ENCODE peak calls at places on chromosomes 3 and 15, in nine cellular contexts. One of them, this sample, is unnamed.

GRCh38 chr3:178518660-178519396 is 17.4 kb upstream of the KCNMB2 start:
- DNase-seq in cardiac fibroblast: no peak
- DNase-seq in CD4-positive, alpha-beta T cell: no peak
- DNase-seq in mesothelial cell of epicardium: no peak
- DNase-seq in neural progenitor cell: no peak
- DNase-seq in nephron progenitor cell: no peak
- DNase-seq in PC-9: peak; percentile 47
- DNase-seq in foreskin fibroblast: peak; percentile 29
- DNase-seq in AG04449: no peak
- DNase-seq in this sample: no peak

GRCh38 chr15:51312754-51313390 is 25.5 kb downstream of the CYP19A1 start:
- DNase-seq in PC-9: no peak
- DNase-seq in cardiac fibroblast: no peak
- DNase-seq in foreskin fibroblast: peak; percentile 62
- DNase-seq in CD4-positive, alpha-beta T cell: no peak
- DNase-seq in AG04449: no peak
- DNase-seq in nephron progenitor cell: no peak
- DNase-seq in mesothelial cell of epicardium: no peak
- DNase-seq in neural progenitor cell: no peak
- DNase-seq in this sample: no peak

GRCh38 chr3:148873270-148873927 is 8.3 kb downstream of the CPA3 start:
- DNase-seq in nephron progenitor cell: no peak
- DNase-seq in PC-9: no peak
- DNase-seq in CD4-positive, alpha-beta T cell: no peak
- DNase-seq in foreskin fibroblast: no peak
- DNase-seq in neural progenitor cell: no peak
- DNase-seq in AG04449: no peak
- DNase-seq in mesothelial cell of epicardium: no peak
- DNase-seq in cardiac fibroblast: no peak
- DNase-seq in this sample: no peak

GRCh38 chr3:56957520-56957919 is 102.9 kb upstream of the SPATA12 start:
- DNase-seq in nephron progenitor cell: no peak
- DNase-seq in cardiac fibroblast: no peak
- DNase-seq in mesothelial cell of epicardium: no peak
- DNase-seq in AG04449: no peak
- DNase-seq in PC-9: no peak
- DNase-seq in CD4-positive, alpha-beta T cell: no peak
- DNase-seq in neural progenitor cell: no peak
- DNase-seq in foreskin fibroblast: no peak
- DNase-seq in this sample: no peak

GRCh38 chr3:192883512-192883911 is 34.1 kb downstream of the MB21D2 start:
- DNase-seq in nephron progenitor cell: no peak
- DNase-seq in mesothelial cell of epicardium: no peak
- DNase-seq in PC-9: peak; percentile 74
- DNase-seq in CD4-positive, alpha-beta T cell: no peak
- DNase-seq in neural progenitor cell: no peak
- DNase-seq in AG04449: no peak
- DNase-seq in foreskin fibroblast: peak; percentile 23
- DNase-seq in cardiac fibroblast: no peak
- DNase-seq in this sample: no peak

GRCh38 chr3:144142151-144142855 is 170.7 kb downstream of the DIPK2A start:
- DNase-seq in nephron progenitor cell: no peak
- DNase-seq in neural progenitor cell: no peak
- DNase-seq in AG04449: peak; percentile 12
- DNase-seq in foreskin fibroblast: peak; percentile 79
- DNase-seq in mesothelial cell of epicardium: no peak
- DNase-seq in cardiac fibroblast: peak; percentile 34
- DNase-seq in PC-9: no peak
- DNase-seq in CD4-positive, alpha-beta T cell: no peak
- DNase-seq in this sample: no peak

GRCh38 chr3:48623851-48624547 is 2.4 kb upstream of the TMEM89 start:
- DNase-seq in foreskin fibroblast: no peak
- DNase-seq in PC-9: no peak
- DNase-seq in CD4-positive, alpha-beta T cell: no peak
- DNase-seq in AG04449: no peak
- DNase-seq in neural progenitor cell: no peak
- DNase-seq in cardiac fibroblast: no peak
- DNase-seq in nephron progenitor cell: no peak
- DNase-seq in mesothelial cell of epicardium: no peak
- DNase-seq in this sample: no peak

GRCh38 chr3:127851899-127852298 is 29.6 kb upstream of the MGLL start:
- DNase-seq in cardiac fibroblast: no peak
- DNase-seq in PC-9: no peak
- DNase-seq in CD4-positive, alpha-beta T cell: no peak
- DNase-seq in mesothelial cell of epicardium: no peak
- DNase-seq in AG04449: no peak
- DNase-seq in neural progenitor cell: peak; percentile 37
- DNase-seq in nephron progenitor cell: no peak
- DNase-seq in foreskin fibroblast: no peak
- DNase-seq in this sample: no peak

GRCh38 chr3:30114918-30115317 is 491.5 kb upstream of the TGFBR2 start:
- DNase-seq in AG04449: no peak
- DNase-seq in mesothelial cell of epicardium: no peak
- DNase-seq in neural progenitor cell: no peak
- DNase-seq in PC-9: no peak
- DNase-seq in foreskin fibroblast: no peak
- DNase-seq in CD4-positive, alpha-beta T cell: no peak
- DNase-seq in nephron progenitor cell: no peak
- DNase-seq in cardiac fibroblast: peak; percentile 20
- DNase-seq in this sample: no peak

GRCh38 chr3:126847061-126847460 is 135.9 kb upstream of the PLXNA1 start:
- DNase-seq in CD4-positive, alpha-beta T cell: no peak
- DNase-seq in PC-9: no peak
- DNase-seq in cardiac fibroblast: no peak
- DNase-seq in nephron progenitor cell: no peak
- DNase-seq in mesothelial cell of epicardium: peak; percentile 26
- DNase-seq in foreskin fibroblast: no peak
- DNase-seq in neural progenitor cell: no peak
- DNase-seq in AG04449: no peak
- DNase-seq in this sample: peak; percentile 27

GRCh38 chr3:143970773-143971366 is 753 bp upstream of the DIPK2A start:
- DNase-seq in AG04449: no peak
- DNase-seq in PC-9: peak; percentile 40
- DNase-seq in CD4-positive, alpha-beta T cell: peak; percentile 31
- DNase-seq in cardiac fibroblast: no peak
- DNase-seq in foreskin fibroblast: peak; percentile 76
- DNase-seq in nephron progenitor cell: peak; percentile 78
- DNase-seq in mesothelial cell of epicardium: peak; percentile 73
- DNase-seq in neural progenitor cell: peak; percentile 87
- DNase-seq in this sample: no peak

GRCh38 chr15:60134609-60135008 is 130.5 kb downstream of the FOXB1 start:
- DNase-seq in neural progenitor cell: no peak
- DNase-seq in mesothelial cell of epicardium: no peak
- DNase-seq in foreskin fibroblast: peak; percentile 10
- DNase-seq in CD4-positive, alpha-beta T cell: no peak
- DNase-seq in PC-9: no peak
- DNase-seq in cardiac fibroblast: no peak
- DNase-seq in nephron progenitor cell: no peak
- DNase-seq in AG04449: no peak
- DNase-seq in this sample: no peak
- TF ChIP-seq CTCF in neural progenitor cell: peak; percentile 11
- TF ChIP-seq CTCF in mesothelial cell of epicardium: no peak
- TF ChIP-seq CTCF in foreskin fibroblast: peak; percentile 8
- TF ChIP-seq CTCF in CD4-positive, alpha-beta T cell: no peak
- TF ChIP-seq CTCF in PC-9: peak; percentile 38
- TF ChIP-seq CTCF in cardiac fibroblast: no peak
- TF ChIP-seq CTCF in nephron progenitor cell: no peak
- TF ChIP-seq CTCF in AG04449: peak; percentile 23
- TF ChIP-seq CTCF in this sample: no peak

GRCh38 chr15:88654430-88655102 is 15.8 kb downstream of the ISG20 start:
- DNase-seq in AG04449: no peak
- DNase-seq in CD4-positive, alpha-beta T cell: no peak
- DNase-seq in foreskin fibroblast: no peak
- DNase-seq in PC-9: no peak
- DNase-seq in mesothelial cell of epicardium: peak; percentile 34
- DNase-seq in cardiac fibroblast: no peak
- DNase-seq in nephron progenitor cell: no peak
- DNase-seq in neural progenitor cell: no peak
- DNase-seq in this sample: peak; percentile 81

GRCh38 chr15:88657326-88658069 is 18.7 kb downstream of the ISG20 start:
- DNase-seq in foreskin fibroblast: peak; percentile 86
- DNase-seq in AG04449: no peak
- DNase-seq in CD4-positive, alpha-beta T cell: no peak
- DNase-seq in mesothelial cell of epicardium: peak; percentile 42
- DNase-seq in cardiac fibroblast: peak; percentile 68
- DNase-seq in nephron progenitor cell: peak; percentile 63
- DNase-seq in PC-9: no peak
- DNase-seq in neural progenitor cell: peak; percentile 79
- DNase-seq in this sample: no peak

GRCh38 chr15:88655103-88655553 is 16.3 kb downstream of the ISG20 start:
- DNase-seq in foreskin fibroblast: no peak
- DNase-seq in CD4-positive, alpha-beta T cell: no peak
- DNase-seq in nephron progenitor cell: no peak
- DNase-seq in mesothelial cell of epicardium: peak; percentile 34
- DNase-seq in AG04449: no peak
- DNase-seq in cardiac fibroblast: no peak
- DNase-seq in neural progenitor cell: no peak
- DNase-seq in PC-9: no peak
- DNase-seq in this sample: peak; percentile 85

GRCh38 chr15:88656760-88657221 is 18.0 kb downstream of the ISG20 start:
- DNase-seq in cardiac fibroblast: no peak
- DNase-seq in nephron progenitor cell: no peak
- DNase-seq in CD4-positive, alpha-beta T cell: no peak
- DNase-seq in neural progenitor cell: no peak
- DNase-seq in PC-9: no peak
- DNase-seq in mesothelial cell of epicardium: peak; percentile 29
- DNase-seq in AG04449: no peak
- DNase-seq in foreskin fibroblast: no peak
- DNase-seq in this sample: no peak

DNA sequence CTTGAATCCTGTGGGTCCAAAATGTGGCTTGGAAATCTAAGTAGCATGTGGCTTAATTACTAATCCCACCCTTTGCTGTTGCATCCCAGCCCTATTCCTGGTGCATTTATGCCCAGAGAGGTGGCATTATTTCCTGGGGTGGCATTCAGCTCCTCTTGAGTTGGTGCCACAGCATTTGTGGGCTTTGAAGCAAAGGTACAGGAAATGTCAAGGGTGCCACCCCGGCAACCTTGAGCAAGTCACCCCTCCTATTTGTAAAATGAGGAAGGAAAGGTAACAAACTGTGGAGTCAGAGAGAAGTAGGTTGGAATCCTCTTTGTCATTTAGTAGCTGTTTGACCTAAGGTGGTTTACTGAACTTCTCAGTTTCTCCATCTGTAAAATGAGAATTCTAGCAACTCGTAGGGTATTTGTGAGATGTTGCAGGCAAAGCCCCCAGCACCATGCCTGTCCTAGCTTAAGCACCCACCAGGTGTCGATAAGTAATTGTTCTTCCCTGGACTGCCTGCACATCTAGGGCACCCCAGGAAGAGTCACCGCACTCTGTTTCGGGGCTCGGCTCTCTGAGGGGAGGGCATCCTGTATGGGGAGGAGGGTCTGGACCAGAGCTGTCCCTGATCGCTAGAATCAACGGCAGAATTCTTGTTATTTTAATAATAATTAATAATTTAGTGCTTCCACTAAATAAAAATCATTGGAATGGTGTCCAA is 17.1 kb downstream of the ISG20 start:
- DNase-seq in cardiac fibroblast: no peak
- DNase-seq in nephron progenitor cell: no peak
- DNase-seq in AG04449: no peak
- DNase-seq in foreskin fibroblast: no peak
- DNase-seq in PC-9: no peak
- DNase-seq in neural progenitor cell: no peak
- DNase-seq in CD4-positive, alpha-beta T cell: no peak
- DNase-seq in mesothelial cell of epicardium: no peak
- DNase-seq in this sample: no peak
- TF ChIP-seq CTCF in cardiac fibroblast: no peak
- TF ChIP-seq CTCF in nephron progenitor cell: no peak
- TF ChIP-seq CTCF in AG04449: no peak
- TF ChIP-seq CTCF in foreskin fibroblast: no peak
- TF ChIP-seq CTCF in PC-9: no peak
- TF ChIP-seq CTCF in neural progenitor cell: no peak
- TF ChIP-seq CTCF in CD4-positive, alpha-beta T cell: peak; percentile 7
- TF ChIP-seq CTCF in mesothelial cell of epicardium: no peak
- TF ChIP-seq CTCF in this sample: no peak

DNA sequence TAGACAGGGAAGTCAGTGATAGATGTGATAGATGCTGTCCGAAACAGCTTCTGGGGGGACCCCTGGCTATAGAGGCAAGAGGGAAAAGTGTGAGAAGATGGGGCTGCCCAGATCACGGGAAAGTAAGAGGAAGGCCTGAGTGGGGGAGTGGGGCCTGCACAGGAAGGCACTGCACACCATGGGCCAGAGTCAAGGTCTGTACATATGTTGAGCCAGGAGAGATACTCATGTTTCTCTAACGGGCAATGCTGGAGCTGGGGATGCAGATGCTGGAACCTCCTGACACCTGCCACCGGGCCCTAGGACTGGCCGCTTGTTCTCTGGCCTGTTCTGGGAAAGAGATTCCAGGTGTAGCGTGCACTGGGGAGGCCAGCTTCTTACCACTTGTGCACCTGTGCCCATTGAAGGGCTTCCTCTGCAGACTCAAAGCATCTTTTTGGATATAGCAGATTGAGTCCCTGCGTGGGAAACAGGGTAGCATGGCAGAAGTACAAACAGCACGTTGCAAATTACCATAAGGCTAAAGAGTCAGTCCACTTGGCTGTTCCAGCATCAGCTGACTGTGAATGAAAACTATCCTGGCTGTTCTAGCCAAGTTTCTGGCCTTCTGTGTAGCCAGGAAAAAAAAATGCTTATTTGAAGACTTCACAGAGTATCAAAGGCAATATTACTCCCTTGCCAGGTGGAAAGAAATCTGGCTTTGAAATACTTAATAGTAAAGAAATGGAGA is 77.1 kb upstream of the GSK3B start:
- DNase-seq in nephron progenitor cell: no peak
- DNase-seq in neural progenitor cell: no peak
- DNase-seq in cardiac fibroblast: peak; percentile 43
- DNase-seq in AG04449: no peak
- DNase-seq in foreskin fibroblast: peak; percentile 64
- DNase-seq in mesothelial cell of epicardium: no peak
- DNase-seq in PC-9: no peak
- DNase-seq in CD4-positive, alpha-beta T cell: no peak
- DNase-seq in this sample: peak; percentile 61
- TF ChIP-seq CTCF in nephron progenitor cell: no peak
- TF ChIP-seq CTCF in neural progenitor cell: no peak
- TF ChIP-seq CTCF in cardiac fibroblast: no peak
- TF ChIP-seq CTCF in AG04449: no peak
- TF ChIP-seq CTCF in foreskin fibroblast: no peak
- TF ChIP-seq CTCF in mesothelial cell of epicardium: no peak
- TF ChIP-seq CTCF in PC-9: no peak
- TF ChIP-seq CTCF in CD4-positive, alpha-beta T cell: no peak
- TF ChIP-seq CTCF in this sample: no peak

GRCh38 chr15:58933311-58934113 is at the start of gene SLTM:
- DNase-seq in AG04449: peak; percentile 76
- DNase-seq in CD4-positive, alpha-beta T cell: peak; percentile 96
- DNase-seq in neural progenitor cell: peak; percentile 98
- DNase-seq in mesothelial cell of epicardium: peak; percentile 91
- DNase-seq in nephron progenitor cell: peak; percentile 97
- DNase-seq in foreskin fibroblast: peak; percentile 98
- DNase-seq in cardiac fibroblast: peak; percentile 97
- DNase-seq in PC-9: peak; percentile 85
- DNase-seq in this sample: no peak
- TF ChIP-seq CTCF in AG04449: no peak
- TF ChIP-seq CTCF in CD4-positive, alpha-beta T cell: no peak
- TF ChIP-seq CTCF in neural progenitor cell: peak; percentile 38
- TF ChIP-seq CTCF in mesothelial cell of epicardium: no peak
- TF ChIP-seq CTCF in nephron progenitor cell: no peak
- TF ChIP-seq CTCF in foreskin fibroblast: no peak
- TF ChIP-seq CTCF in cardiac fibroblast: peak; percentile 44
- TF ChIP-seq CTCF in PC-9: peak; percentile 46
- TF ChIP-seq CTCF in this sample: no peak